ENCODE peak calls at places on chromosomes 1 and 21, in nine cellular contexts. U, L, S, P, C, D, N, G and H are unnamed samples.

GRCh38 chr1:205294914-205295310 is 26.6 kb downstream of the NUAK2 start:
- DNase-seq in G (no peak), L (no peak), S (no peak), U (no peak), C (no peak), N (no peak), D (no peak), P (peak; percentile 40), H (no peak)

GRCh38 chr1:109923131-109923945 is 12.7 kb downstream of the CSF1 start:
- DNase-seq in S (no peak), L (peak; percentile 52), D (peak; percentile 26), P (no peak), C (peak; percentile 57), G (peak; percentile 13), U (peak; percentile 83), N (no peak), H (peak; percentile 63)

GRCh38 chr21:19109694-19110093 is 706.1 kb upstream of the TMPRSS15 start:
- DNase-seq in C (no peak), D (no peak), S (no peak), N (no peak), G (no peak), U (peak; percentile 5), P (no peak), L (no peak), H (no peak)

GRCh38 chr1:247332901-247333361 is 1.3 kb upstream of the ZNF496 start:
- DNase-seq in U (peak; percentile 30), N (peak; percentile 48), P (peak; percentile 50), L (no peak), G (no peak), D (peak; percentile 60), C (no peak), S (no peak), H (peak; percentile 42)

GRCh38 chr1:217188280-217189235 is 442.3 kb downstream of the GPATCH2 start:
- DNase-seq in N (peak; percentile 34), S (no peak), P (no peak), U (no peak), D (no peak), G (no peak), C (no peak), L (no peak), H (no peak)

GRCh38 chr1:170562644-170563338 is 30.8 kb downstream of the GORAB start:
- DNase-seq in D (peak; percentile 95), G (no peak), P (peak; percentile 95), L (peak; percentile 6), N (peak; percentile 68), S (peak; percentile 15), C (no peak), U (peak; percentile 76), H (no peak)

GRCh38 chr1:233112184-233113008 is 162.0 kb downstream of the NTPCR start:
- DNase-seq in C (no peak), U (peak; percentile 36), P (peak; percentile 51), S (no peak), N (no peak), D (peak; percentile 47), L (no peak), G (no peak), H (no peak)

GRCh38 chr1:205680073-205680851 is at the start of gene SLC45A3:
- DNase-seq in P (peak; percentile 51), L (peak; percentile 94), U (peak; percentile 74), D (peak; percentile 67), N (peak; percentile 57), C (peak; percentile 43), G (peak; percentile 45), S (no peak), H (peak; percentile 71)

GRCh38 chr1:162899422-162900168 is 38.6 kb upstream of the CCDC190 start:
- DNase-seq in S (no peak), N (no peak), L (no peak), U (no peak), D (peak; percentile 95), P (peak; percentile 85), C (no peak), G (no peak), H (no peak)

GRCh38 chr1:243903023-243903422 is 53.0 kb upstream of the AKT3 start:
- DNase-seq in P (no peak), N (no peak), U (no peak), C (no peak), G (no peak), D (no peak), L (no peak), S (no peak), H (no peak)

GRCh38 chr1:204991342-204991844 is 51.6 kb upstream of the CNTN2 start:
- DNase-seq in S (no peak), N (no peak), D (no peak), P (no peak), C (no peak), L (no peak), U (peak; percentile 75), G (no peak), H (peak; percentile 66)

GRCh38 chr1:66624412-66625060 is 90.6 kb downstream of the SGIP1 start:
- DNase-seq in G (no peak), L (no peak), D (peak; percentile 88), C (no peak), P (peak; percentile 48), N (no peak), U (no peak), S (no peak), H (no peak)

GRCh38 chr1:15047237-15047636 is 106.3 kb upstream of the TMEM51 start:
- DNase-seq in U (no peak), S (no peak), G (no peak), L (no peak), P (no peak), C (no peak), D (no peak), N (no peak), H (no peak)

GRCh38 chr1:74432325-74432724 is 80.1 kb downstream of the LRRC53 start:
- DNase-seq in D (no peak), C (no peak), P (no peak), L (no peak), S (no peak), N (no peak), G (no peak), U (no peak), H (no peak)

GRCh38 chr1:206448471-206448870 is 21.8 kb upstream of the IKBKE start:
- DNase-seq in U (no peak), P (no peak), N (no peak), G (no peak), C (no peak), L (no peak), S (no peak), D (no peak), H (no peak)

GRCh38 chr1:154348429-154349076 is 23.2 kb downstream of the ATP8B2 start:
- DNase-seq in N (no peak), D (no peak), S (no peak), U (no peak), L (no peak), P (no peak), C (peak; percentile 5), G (no peak), H (no peak)

GRCh38 chr1:218034464-218034863 is 250.6 kb upstream of the RRP15 start:
- DNase-seq in N (no peak), G (no peak), P (no peak), U (peak; percentile 89), L (no peak), S (no peak), D (no peak), C (no peak), H (peak; percentile 90)

GRCh38 chr1:5891736-5892135 is 100.5 kb downstream of the NPHP4 start:
- DNase-seq in G (no peak), P (no peak), U (no peak), L (no peak), C (no peak), D (peak; percentile 44), N (no peak), S (no peak), H (no peak)

GRCh38 chr1:212692774-212693644 is 6.6 kb downstream of the BATF3 start:
- DNase-seq in U (peak; percentile 44), C (no peak), D (peak; percentile 81), G (no peak), N (no peak), P (peak; percentile 91), L (no peak), S (no peak), H (no peak)

GRCh38 chr1:24526940-24527542 is 24.4 kb downstream of the RCAN3 start:
- DNase-seq in U (peak; percentile 72), G (peak; percentile 57), D (peak; percentile 56), L (peak; percentile 41), N (no peak), C (peak; percentile 37), S (peak; percentile 16), P (peak; percentile 65), H (peak; percentile 37)

DNA sequence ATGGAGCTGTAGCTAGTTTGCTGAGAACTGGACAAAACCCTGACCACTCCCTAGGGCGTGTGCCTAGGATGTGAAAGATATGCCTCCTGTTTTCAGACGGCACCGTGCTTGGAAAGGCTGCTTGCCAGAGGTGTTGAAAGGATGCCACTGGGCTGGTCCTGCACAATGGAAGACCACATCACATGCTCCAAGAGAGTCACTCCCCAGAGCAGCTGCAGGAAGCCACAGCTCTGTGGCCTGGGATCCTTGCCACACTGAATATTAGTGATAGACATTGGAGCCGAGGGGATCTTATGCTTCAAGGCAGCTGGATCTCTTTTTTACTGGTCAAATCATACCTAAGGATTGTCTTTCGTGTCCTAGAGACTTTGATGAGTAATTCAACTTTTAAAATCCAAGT is 6.6 kb upstream of the APP start:
- DNase-seq in G (no peak), U (no peak), C (no peak), N (no peak), L (no peak), P (no peak), D (peak; percentile 35), S (no peak), H (no peak)
- H2AFZ ChIP-seq in G (no peak overlapping the region), U (no peak overlapping the region), C (no peak overlapping the region), N (no peak overlapping the region), L (no peak overlapping the region), P (no peak overlapping the region), D (no peak overlapping the region), S (no peak overlapping the region), H (no peak overlapping the region)

GRCh38 chr1:8026976-8027747 is 1.1 kb upstream of the ERRFI1 start:
- DNase-seq in G (no peak), S (no peak), D (peak; percentile 31), U (peak; percentile 55), N (peak; percentile 83), C (no peak), P (peak; percentile 57), L (no peak), H (peak; percentile 48)
- TF ChIP-seq EZH2phosphoT487 in G (no peak), S (no peak), D (no peak), U (no peak), N (no peak), C (no peak), P (no peak), L (no peak), H (no peak)

DNA sequence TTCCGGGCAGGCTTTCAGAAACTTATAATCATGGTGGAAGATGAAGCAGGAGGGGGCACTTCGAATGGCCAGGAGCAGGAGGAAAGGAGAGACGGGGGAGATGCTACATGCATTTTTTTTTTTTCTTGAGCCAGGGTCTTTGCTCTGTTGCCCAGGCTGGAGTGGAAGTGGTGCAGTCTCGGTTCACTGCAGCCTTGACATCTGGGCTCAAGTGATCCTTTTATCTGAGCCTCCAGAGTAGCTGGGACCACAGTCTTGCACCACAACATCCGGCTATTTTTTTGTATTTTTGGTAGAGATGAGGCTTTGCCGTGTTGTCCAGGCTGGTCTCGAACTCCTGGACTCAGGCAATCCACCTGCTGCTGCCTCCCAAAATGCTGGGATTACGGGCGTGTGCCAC is 61.6 kb downstream of the SELENOF start:
- DNase-seq in L (no peak), P (no peak), G (peak; percentile 86), S (no peak), U (no peak), C (no peak), D (no peak), N (no peak), H (no peak)
- H2AFZ ChIP-seq in L (no peak overlapping the region), P (no peak overlapping the region), G (peak overlapping the region; percentile 55), S (no peak overlapping the region), U (no peak overlapping the region), C (no peak overlapping the region), D (no peak overlapping the region), N (no peak overlapping the region), H (no peak overlapping the region)

GRCh38 chr1:226608699-226609505 is 60.3 kb downstream of the STUM start:
- DNase-seq in C (peak; percentile 73), S (peak; percentile 51), D (peak; percentile 66), P (peak; percentile 86), L (peak; percentile 84), N (peak; percentile 83), G (peak; percentile 80), U (peak; percentile 91), H (peak; percentile 89)
- TF ChIP-seq EZH2phosphoT487 in C (no peak), S (no peak), D (no peak), P (no peak), L (no peak), N (no peak), G (no peak), U (no peak), H (no peak)